ENCODE peak calls at places on chromosomes 7 and 10, in nine cellular contexts. One of them, this sample, is unnamed.

GRCh38 chr10:121313119-121313858 is 285.0 kb downstream of the FGFR2 start:
- DNase-seq in NCI-H2107: no peak
- DNase-seq in stromal cell of bone marrow: no peak
- DNase-seq in substantia nigra: no peak
- DNase-seq in mesenteric fat pad: no peak
- DNase-seq in NCI-H446 treated with DMSO at 0.1 percent for 48 hours: no peak
- DNase-seq in activated T-helper 1 cell treated with Interleukin-2 at 50 U/mL for 16 hours: no peak
- DNase-seq in fibroblast of pulmonary artery: no peak
- DNase-seq in A172: no peak
- DNase-seq in this sample: no peak

GRCh38 chr10:75708060-75708459 is 276.6 kb downstream of the LRMDA start:
- DNase-seq in NCI-H2107: no peak
- DNase-seq in stromal cell of bone marrow: no peak
- DNase-seq in substantia nigra: no peak
- DNase-seq in mesenteric fat pad: no peak
- DNase-seq in NCI-H446 treated with DMSO at 0.1 percent for 48 hours: peak; percentile 29
- DNase-seq in activated T-helper 1 cell treated with Interleukin-2 at 50 U/mL for 16 hours: no peak
- DNase-seq in fibroblast of pulmonary artery: no peak
- DNase-seq in A172: no peak
- DNase-seq in this sample: no peak

GRCh38 chr10:5564537-5565204 is 39.9 kb downstream of the CALML3 start:
- DNase-seq in NCI-H2107: no peak
- DNase-seq in stromal cell of bone marrow: no peak
- DNase-seq in substantia nigra: no peak
- DNase-seq in mesenteric fat pad: peak; percentile 57
- DNase-seq in NCI-H446 treated with DMSO at 0.1 percent for 48 hours: no peak
- DNase-seq in activated T-helper 1 cell treated with Interleukin-2 at 50 U/mL for 16 hours: peak; percentile 21
- DNase-seq in fibroblast of pulmonary artery: no peak
- DNase-seq in A172: no peak
- DNase-seq in this sample: no peak

GRCh38 chr10:17703706-17704105 is 48.3 kb upstream of the TMEM236 start:
- DNase-seq in NCI-H2107: no peak
- DNase-seq in stromal cell of bone marrow: no peak
- DNase-seq in substantia nigra: no peak
- DNase-seq in mesenteric fat pad: no peak
- DNase-seq in NCI-H446 treated with DMSO at 0.1 percent for 48 hours: no peak
- DNase-seq in activated T-helper 1 cell treated with Interleukin-2 at 50 U/mL for 16 hours: no peak
- DNase-seq in fibroblast of pulmonary artery: no peak
- DNase-seq in A172: no peak
- DNase-seq in this sample: no peak

GRCh38 chr10:11358046-11358445 is 253.4 kb downstream of the USP6NL start:
- DNase-seq in NCI-H2107: no peak
- DNase-seq in stromal cell of bone marrow: peak; percentile 10
- DNase-seq in substantia nigra: no peak
- DNase-seq in mesenteric fat pad: no peak
- DNase-seq in NCI-H446 treated with DMSO at 0.1 percent for 48 hours: no peak
- DNase-seq in activated T-helper 1 cell treated with Interleukin-2 at 50 U/mL for 16 hours: no peak
- DNase-seq in fibroblast of pulmonary artery: no peak
- DNase-seq in A172: no peak
- DNase-seq in this sample: no peak

GRCh38 chr7:13850185-13850752 is 139.2 kb downstream of the ETV1 start:
- DNase-seq in NCI-H2107: peak; percentile 61
- DNase-seq in stromal cell of bone marrow: peak; percentile 97
- DNase-seq in substantia nigra: no peak
- DNase-seq in mesenteric fat pad: no peak
- DNase-seq in NCI-H446 treated with DMSO at 0.1 percent for 48 hours: peak; percentile 53
- DNase-seq in activated T-helper 1 cell treated with Interleukin-2 at 50 U/mL for 16 hours: peak; percentile 36
- DNase-seq in fibroblast of pulmonary artery: peak; percentile 95
- DNase-seq in A172: peak; percentile 98
- DNase-seq in this sample: no peak

GRCh38 chr7:124101173-124101768 is 68.4 kb upstream of the TMEM229A start:
- DNase-seq in NCI-H2107: no peak
- DNase-seq in stromal cell of bone marrow: no peak
- DNase-seq in substantia nigra: no peak
- DNase-seq in mesenteric fat pad: no peak
- DNase-seq in NCI-H446 treated with DMSO at 0.1 percent for 48 hours: no peak
- DNase-seq in activated T-helper 1 cell treated with Interleukin-2 at 50 U/mL for 16 hours: no peak
- DNase-seq in fibroblast of pulmonary artery: peak; percentile 54
- DNase-seq in A172: no peak
- DNase-seq in this sample: no peak

GRCh38 chr10:79123547-79123963 is 54.8 kb downstream of the ZMIZ1 start:
- DNase-seq in NCI-H2107: no peak
- DNase-seq in stromal cell of bone marrow: no peak
- DNase-seq in substantia nigra: no peak
- DNase-seq in mesenteric fat pad: no peak
- DNase-seq in NCI-H446 treated with DMSO at 0.1 percent for 48 hours: no peak
- DNase-seq in activated T-helper 1 cell treated with Interleukin-2 at 50 U/mL for 16 hours: no peak
- DNase-seq in fibroblast of pulmonary artery: no peak
- DNase-seq in A172: no peak
- DNase-seq in this sample: peak; percentile 92

GRCh38 chr7:2120251-2120660 is 112.5 kb downstream of the MAD1L1 start:
- DNase-seq in NCI-H2107: no peak
- DNase-seq in stromal cell of bone marrow: no peak
- DNase-seq in substantia nigra: no peak
- DNase-seq in mesenteric fat pad: no peak
- DNase-seq in NCI-H446 treated with DMSO at 0.1 percent for 48 hours: no peak
- DNase-seq in activated T-helper 1 cell treated with Interleukin-2 at 50 U/mL for 16 hours: peak; percentile 23
- DNase-seq in fibroblast of pulmonary artery: no peak
- DNase-seq in A172: no peak
- DNase-seq in this sample: no peak

GRCh38 chr7:20104696-20105095 is 112.5 kb downstream of the MACC1 start:
- DNase-seq in NCI-H2107: no peak
- DNase-seq in stromal cell of bone marrow: no peak
- DNase-seq in substantia nigra: no peak
- DNase-seq in mesenteric fat pad: no peak
- DNase-seq in NCI-H446 treated with DMSO at 0.1 percent for 48 hours: no peak
- DNase-seq in activated T-helper 1 cell treated with Interleukin-2 at 50 U/mL for 16 hours: no peak
- DNase-seq in fibroblast of pulmonary artery: no peak
- DNase-seq in A172: no peak
- DNase-seq in this sample: no peak

GRCh38 chr7:134197342-134197741 is 70.2 kb downstream of the LRGUK start:
- DNase-seq in NCI-H2107: no peak
- DNase-seq in stromal cell of bone marrow: no peak
- DNase-seq in substantia nigra: no peak
- DNase-seq in mesenteric fat pad: no peak
- DNase-seq in NCI-H446 treated with DMSO at 0.1 percent for 48 hours: no peak
- DNase-seq in activated T-helper 1 cell treated with Interleukin-2 at 50 U/mL for 16 hours: no peak
- DNase-seq in fibroblast of pulmonary artery: no peak
- DNase-seq in A172: no peak
- DNase-seq in this sample: no peak

GRCh38 chr10:59670269-59670668 is 39.4 kb downstream of the SLC16A9 start:
- DNase-seq in NCI-H2107: no peak
- DNase-seq in stromal cell of bone marrow: no peak
- DNase-seq in substantia nigra: no peak
- DNase-seq in mesenteric fat pad: no peak
- DNase-seq in NCI-H446 treated with DMSO at 0.1 percent for 48 hours: no peak
- DNase-seq in activated T-helper 1 cell treated with Interleukin-2 at 50 U/mL for 16 hours: no peak
- DNase-seq in fibroblast of pulmonary artery: no peak
- DNase-seq in A172: no peak
- DNase-seq in this sample: no peak

GRCh38 chr7:128909605-128910568 is 622 bp downstream of the KCP start:
- DNase-seq in NCI-H2107: no peak
- DNase-seq in stromal cell of bone marrow: no peak
- DNase-seq in substantia nigra: no peak
- DNase-seq in mesenteric fat pad: peak; percentile 88
- DNase-seq in NCI-H446 treated with DMSO at 0.1 percent for 48 hours: no peak
- DNase-seq in activated T-helper 1 cell treated with Interleukin-2 at 50 U/mL for 16 hours: no peak
- DNase-seq in fibroblast of pulmonary artery: peak; percentile 44
- DNase-seq in A172: no peak
- DNase-seq in this sample: no peak

GRCh38 chr7:157760004-157760730 is 423.4 kb downstream of the DNAJB6 start:
- DNase-seq in NCI-H2107: no peak
- DNase-seq in stromal cell of bone marrow: no peak
- DNase-seq in substantia nigra: no peak
- DNase-seq in mesenteric fat pad: no peak
- DNase-seq in NCI-H446 treated with DMSO at 0.1 percent for 48 hours: no peak
- DNase-seq in activated T-helper 1 cell treated with Interleukin-2 at 50 U/mL for 16 hours: no peak
- DNase-seq in fibroblast of pulmonary artery: no peak
- DNase-seq in A172: no peak
- DNase-seq in this sample: no peak

GRCh38 chr10:133336131-133337078 is at the start of gene CALY:
- DNase-seq in NCI-H2107: no peak
- DNase-seq in stromal cell of bone marrow: no peak
- DNase-seq in substantia nigra: no peak
- DNase-seq in mesenteric fat pad: no peak
- DNase-seq in NCI-H446 treated with DMSO at 0.1 percent for 48 hours: no peak
- DNase-seq in activated T-helper 1 cell treated with Interleukin-2 at 50 U/mL for 16 hours: peak; percentile 87
- DNase-seq in fibroblast of pulmonary artery: no peak
- DNase-seq in A172: no peak
- DNase-seq in this sample: peak; percentile 86

GRCh38 chr7:155296788-155297516 is 726 bp upstream of the INSIG1 start:
- DNase-seq in NCI-H2107: no peak
- DNase-seq in stromal cell of bone marrow: peak; percentile 66
- DNase-seq in substantia nigra: no peak
- DNase-seq in mesenteric fat pad: no peak
- DNase-seq in NCI-H446 treated with DMSO at 0.1 percent for 48 hours: no peak
- DNase-seq in activated T-helper 1 cell treated with Interleukin-2 at 50 U/mL for 16 hours: peak; percentile 82
- DNase-seq in fibroblast of pulmonary artery: peak; percentile 76
- DNase-seq in A172: peak; percentile 65
- DNase-seq in this sample: no peak

GRCh38 chr10:11578802-11579255 is 32.6 kb downstream of the USP6NL start:
- DNase-seq in NCI-H2107: no peak
- DNase-seq in stromal cell of bone marrow: no peak
- DNase-seq in substantia nigra: no peak
- DNase-seq in mesenteric fat pad: no peak
- DNase-seq in NCI-H446 treated with DMSO at 0.1 percent for 48 hours: no peak
- DNase-seq in activated T-helper 1 cell treated with Interleukin-2 at 50 U/mL for 16 hours: no peak
- DNase-seq in fibroblast of pulmonary artery: no peak
- DNase-seq in A172: no peak
- DNase-seq in this sample: no peak

GRCh38 chr7:44973610-44974401 is 5.0 kb downstream of the MYO1G start:
- DNase-seq in NCI-H2107: no peak
- DNase-seq in stromal cell of bone marrow: no peak
- DNase-seq in substantia nigra: no peak
- DNase-seq in mesenteric fat pad: no peak
- DNase-seq in NCI-H446 treated with DMSO at 0.1 percent for 48 hours: no peak
- DNase-seq in activated T-helper 1 cell treated with Interleukin-2 at 50 U/mL for 16 hours: no peak
- DNase-seq in fibroblast of pulmonary artery: peak; percentile 49
- DNase-seq in A172: no peak
- DNase-seq in this sample: no peak

GRCh38 chr10:133403359-133403758 is 9.4 kb downstream of the MTG1 start:
- DNase-seq in NCI-H2107: no peak
- DNase-seq in stromal cell of bone marrow: no peak
- DNase-seq in substantia nigra: no peak
- DNase-seq in mesenteric fat pad: peak; percentile 43
- DNase-seq in NCI-H446 treated with DMSO at 0.1 percent for 48 hours: no peak
- DNase-seq in activated T-helper 1 cell treated with Interleukin-2 at 50 U/mL for 16 hours: no peak
- DNase-seq in fibroblast of pulmonary artery: no peak
- DNase-seq in A172: no peak
- DNase-seq in this sample: peak; percentile 69

GRCh38 chr7:44819292-44819691 is 22.8 kb downstream of the PPIA start:
- DNase-seq in NCI-H2107: no peak
- DNase-seq in stromal cell of bone marrow: no peak
- DNase-seq in substantia nigra: no peak
- DNase-seq in mesenteric fat pad: peak; percentile 16
- DNase-seq in NCI-H446 treated with DMSO at 0.1 percent for 48 hours: no peak
- DNase-seq in activated T-helper 1 cell treated with Interleukin-2 at 50 U/mL for 16 hours: no peak
- DNase-seq in fibroblast of pulmonary artery: no peak
- DNase-seq in A172: no peak
- DNase-seq in this sample: no peak

GRCh38 chr10:124223711-124224085 is 130.3 kb upstream of the CHST15 start:
- DNase-seq in NCI-H2107: no peak
- DNase-seq in stromal cell of bone marrow: no peak
- DNase-seq in substantia nigra: no peak
- DNase-seq in mesenteric fat pad: peak; percentile 74
- DNase-seq in NCI-H446 treated with DMSO at 0.1 percent for 48 hours: no peak
- DNase-seq in activated T-helper 1 cell treated with Interleukin-2 at 50 U/mL for 16 hours: no peak
- DNase-seq in fibroblast of pulmonary artery: no peak
- DNase-seq in A172: no peak
- DNase-seq in this sample: no peak